ENCODE peak calls at places on chromosome 3, in eight cellular contexts. G is psoas muscle, Y is HFFc6, D is GM10248, L is heart left ventricle, S is fibroblast of the aortic adventitia, F is uterus, J is pancreas. A is an unnamed sample.

GRCh38 chr3:61637088-61638051 is 76.0 kb downstream of the PTPRG start:
- DNase-seq in G (peak; percentile 61), Y (peak; percentile 29), D (peak; percentile 27), L (no peak), S (peak; percentile 77), F (peak; percentile 17), J (peak; percentile 30), A (peak; percentile 38)

GRCh38 chr3:56787258-56787777 is 14.4 kb downstream of the ARHGEF3 start:
- DNase-seq in G (no peak), Y (no peak), D (no peak), L (no peak), S (no peak), F (no peak), J (no peak), A (no peak)

GRCh38 chr3:9944271-9944670 is 7.9 kb downstream of the PRRT3 start:
- DNase-seq in G (no peak), Y (no peak), D (no peak), L (no peak), S (no peak), F (no peak), J (no peak), A (no peak)

GRCh38 chr3:58624550-58624949 is 42.0 kb downstream of the FAM3D start:
- DNase-seq in G (no peak), Y (no peak), D (no peak), L (no peak), S (no peak), F (no peak), J (no peak), A (no peak)

GRCh38 chr3:133943639-133944131 is 48.0 kb upstream of the RAB6B start:
- DNase-seq in G (no peak), Y (peak; percentile 89), D (no peak), L (no peak), S (peak; percentile 98), F (no peak), J (peak; percentile 27), A (no peak)

GRCh38 chr3:64221564-64222257 is 3.6 kb downstream of the PRICKLE2 start:
- DNase-seq in G (no peak), Y (no peak), D (no peak), L (no peak), S (no peak), F (no peak), J (no peak), A (no peak)

GRCh38 chr3:48155122-48155521 is 33.1 kb downstream of the CDC25A start:
- DNase-seq in G (no peak), Y (peak; percentile 86), D (no peak), L (no peak), S (peak; percentile 83), F (no peak), J (no peak), A (no peak)

GRCh38 chr3:99532246-99532645 is 106.1 kb upstream of the COL8A1 start:
- DNase-seq in G (no peak), Y (peak; percentile 68), D (peak; percentile 17), L (no peak), S (peak; percentile 78), F (peak; percentile 18), J (no peak), A (peak; percentile 20)

GRCh38 chr3:38362825-38363224 is 16.2 kb downstream of the XYLB start:
- DNase-seq in G (no peak), Y (no peak), D (no peak), L (no peak), S (no peak), F (no peak), J (no peak), A (no peak)

GRCh38 chr3:43998374-43998840 is 243.3 kb upstream of the TOPAZ1 start:
- DNase-seq in G (no peak), Y (no peak), D (no peak), L (no peak), S (no peak), F (no peak), J (no peak), A (no peak)

GRCh38 chr3:69288161-69288895 is 97.6 kb downstream of the FRMD4B start:
- DNase-seq in G (no peak), Y (no peak), D (peak; percentile 34), L (no peak), S (no peak), F (no peak), J (no peak), A (no peak)

GRCh38 chr3:113339616-113340244 is 101.6 kb downstream of the CFAP44 start:
- DNase-seq in G (no peak), Y (no peak), D (no peak), L (no peak), S (no peak), F (no peak), J (no peak), A (no peak)
- TF ChIP-seq CTCF in G (no peak), Y (peak; percentile 53), D (no peak), L (no peak), S (no peak), F (no peak), J (no peak), A (peak; percentile 7)

GRCh38 chr3:157130881-157131251 is 29.1 kb downstream of the CCNL1 start:
- DNase-seq in G (no peak), Y (no peak), D (no peak), L (no peak), S (no peak), F (no peak), J (no peak), A (no peak)
- TF ChIP-seq CTCF in G (no peak), Y (peak; percentile 60), D (peak; percentile 22), L (no peak), S (no peak), F (no peak), J (no peak), A (no peak)

DNA sequence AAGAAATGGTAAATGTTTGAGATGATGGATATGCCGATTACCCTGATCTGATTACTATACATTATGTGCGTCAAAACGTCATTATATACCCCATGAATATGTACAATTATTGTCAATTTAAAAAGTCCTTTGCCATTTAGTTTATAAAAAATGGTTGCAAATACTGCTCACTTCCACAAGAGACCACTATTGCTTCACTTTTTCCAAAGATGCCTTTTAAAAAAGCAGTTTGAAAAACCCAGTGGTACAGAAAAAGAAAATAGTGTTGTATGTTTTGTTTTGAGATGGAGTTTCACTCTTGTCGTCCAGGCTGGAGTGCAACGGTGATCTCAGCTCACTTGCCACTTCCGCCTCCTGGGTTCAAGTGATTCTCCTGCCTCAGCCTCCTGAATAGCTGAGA is 39.3 kb downstream of the EDEM1 start:
- DNase-seq in G (no peak), Y (peak; percentile 40), D (peak; percentile 35), L (no peak), S (peak; percentile 71), F (no peak), J (no peak), A (peak; percentile 50)
- TF ChIP-seq CTCF in G (peak; percentile 36), Y (peak; percentile 75), D (peak; percentile 48), L (peak; percentile 34), S (peak; percentile 65), F (peak; percentile 44), J (no peak), A (peak; percentile 31)

GRCh38 chr3:184740509-184741258 is 28.8 kb upstream of the MAGEF1 start:
- DNase-seq in G (no peak), Y (peak; percentile 52), D (no peak), L (no peak), S (peak; percentile 48), F (peak; percentile 3), J (no peak), A (no peak)

GRCh38 chr3:184742676-184743135 is 30.8 kb upstream of the MAGEF1 start:
- DNase-seq in G (no peak), Y (no peak), D (no peak), L (no peak), S (no peak), F (peak; percentile 5), J (no peak), A (no peak)

GRCh38 chr3:184743248-184743647 is 31.4 kb upstream of the MAGEF1 start:
- DNase-seq in G (no peak), Y (no peak), D (no peak), L (no peak), S (no peak), F (no peak), J (no peak), A (no peak)

GRCh38 chr3:184741259-184741556 is 29.3 kb upstream of the MAGEF1 start:
- DNase-seq in G (no peak), Y (no peak), D (no peak), L (no peak), S (no peak), F (peak; percentile 8), J (no peak), A (no peak)

DNA sequence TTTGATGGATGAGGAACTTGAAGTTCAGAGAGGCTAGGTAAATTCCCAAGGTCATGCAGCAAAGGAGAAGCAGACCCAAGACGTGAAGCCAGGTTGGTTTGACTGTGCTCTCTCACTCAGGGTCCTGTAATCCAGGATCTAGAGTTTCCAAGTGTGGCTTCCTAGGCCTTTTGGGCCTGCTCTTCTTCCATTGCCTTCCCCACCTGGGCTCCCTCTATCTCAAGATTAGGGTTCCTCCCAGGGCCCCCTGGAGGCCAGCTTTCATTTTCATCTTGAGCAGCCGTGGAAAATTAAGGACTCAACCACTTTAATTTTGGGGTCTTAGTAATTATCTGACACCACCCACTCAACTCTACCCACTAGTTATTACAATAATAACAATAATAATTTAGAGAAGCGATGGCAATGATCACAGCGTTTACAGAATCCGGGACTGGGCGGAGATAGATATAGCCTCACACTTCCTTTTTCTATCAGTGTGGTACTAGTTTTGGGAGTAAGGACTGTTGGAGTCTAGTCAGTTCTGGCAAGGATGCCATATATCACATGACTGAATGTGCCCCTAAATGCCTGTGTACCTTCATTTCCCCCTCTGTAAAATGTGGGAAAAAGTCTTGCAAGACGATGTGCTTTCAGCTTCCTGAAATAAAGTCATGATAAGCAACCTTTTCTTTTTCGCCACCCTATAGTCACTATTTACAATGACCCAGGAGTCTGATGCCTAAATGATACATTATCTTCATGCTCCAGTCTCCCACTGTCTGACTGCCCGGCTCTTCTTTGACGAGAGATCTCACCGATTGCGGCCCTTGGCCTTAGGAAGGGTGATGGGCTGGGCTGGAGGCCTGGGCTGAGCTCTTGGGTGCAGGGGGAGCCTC is 30.2 kb upstream of the MAGEF1 start:
- DNase-seq in G (no peak), Y (no peak), D (no peak), L (no peak), S (no peak), F (peak; percentile 4), J (no peak), A (no peak)
- TF ChIP-seq CTCF in G (no peak), Y (no peak), D (no peak), L (no peak), S (no peak), F (no peak), J (no peak), A (no peak)

GRCh38 chr3:15601399-15602145 is at the start of the genes BTD and HACL1:
- DNase-seq in G (peak; percentile 97), Y (peak; percentile 99), D (peak; percentile 93), L (peak; percentile 97), S (peak; percentile 99), F (peak; percentile 98), J (peak; percentile 98), A (peak; percentile 93)
- TF ChIP-seq CTCF in G (no peak), Y (peak; percentile 57), D (peak; percentile 33), L (no peak), S (peak; percentile 33), F (peak; percentile 49), J (peak; percentile 11), A (peak; percentile 19)

DNA sequence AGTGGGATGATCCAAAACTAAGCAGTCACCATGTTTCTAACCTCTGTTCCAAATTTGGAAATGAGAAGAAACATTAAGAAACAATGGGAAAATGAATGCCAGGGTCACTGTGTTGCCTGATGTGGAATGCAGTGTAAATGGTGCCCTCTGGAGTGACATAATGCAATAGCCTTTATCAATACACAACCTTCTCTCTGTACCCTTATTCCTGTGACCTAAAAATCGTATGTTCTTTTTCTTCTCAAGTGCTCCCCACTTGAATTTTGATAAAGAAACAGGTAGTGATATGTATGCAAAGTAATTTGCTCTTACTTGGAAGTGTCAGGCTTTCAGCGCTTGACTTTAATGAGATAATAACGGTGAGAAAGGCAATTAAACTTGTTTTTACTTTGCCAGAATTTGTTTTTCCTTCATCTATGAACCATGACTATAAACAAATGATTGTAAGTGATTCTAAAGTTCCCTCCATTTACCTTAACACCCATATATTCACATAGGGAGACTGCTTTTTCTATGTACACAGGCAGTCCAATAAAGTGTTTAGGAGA is 145.8 kb upstream of the THRB start:
- DNase-seq in G (no peak), Y (peak; percentile 7), D (no peak), L (no peak), S (peak; percentile 54), F (no peak), J (no peak), A (no peak)
- TF ChIP-seq CTCF in G (peak; percentile 35), Y (peak; percentile 44), D (peak; percentile 24), L (peak; percentile 46), S (peak; percentile 38), F (no peak), J (peak; percentile 32), A (no peak)

A was measured in GM13976.